ENCODE peak calls at places on chromosomes 4 and X, in six cellular contexts. N is OCI-LY7, E is A673, F is heart right ventricle, L is right lobe of liver, Q is MM.1S. O is an unnamed sample.

GRCh38 chrX:120463241-120463640 is 5.9 kb downstream of the LAMP2 start:
- DNase-seq in N (no peak), E (peak), F (no peak), L (no peak), Q (no peak), O (no peak)

GRCh38 chr4:48315728-48316630 is 25.4 kb upstream of the SLAIN2 start:
- DNase-seq in N (peak), E (peak), F (peak), L (no peak), Q (peak), O (no peak)

GRCh38 chr4:14841801-14842748 is 160.2 kb upstream of the CPEB2 start:
- DNase-seq in N (no peak), E (peak), F (peak), L (no peak), Q (no peak), O (peak)

GRCh38 chr4:74410741-74411140 is 34.2 kb upstream of the AREG start:
- DNase-seq in N (no peak), E (no peak), F (no peak), L (no peak), Q (no peak), O (no peak)

GRCh38 chr4:184448828-184449227 is 25.5 kb downstream of the IRF2 start:
- DNase-seq in N (no peak), E (peak), F (peak), L (peak), Q (peak), O (peak)

GRCh38 chrX:64204701-64205440 is 637 bp downstream of the AMER1 start:
- DNase-seq in N (peak), E (peak), F (no peak), L (peak), Q (peak), O (peak)

GRCh38 chr4:161792991-161793390 is 370.8 kb downstream of the FSTL5 start:
- DNase-seq in N (no peak), E (no peak), F (no peak), L (no peak), Q (no peak), O (no peak)

GRCh38 chr4:71066737-71067716 is 73.6 kb downstream of the DCK start:
- DNase-seq in N (no peak), E (no peak), F (no peak), L (no peak), Q (no peak), O (no peak)

GRCh38 chr4:40180356-40180755 is 16.5 kb upstream of the RHOH start:
- DNase-seq in N (no peak), E (peak), F (no peak), L (no peak), Q (no peak), O (no peak)

GRCh38 chr4:117770269-117771087 is 263.8 kb upstream of the NDST3 start:
- DNase-seq in N (no peak), E (no peak), F (no peak), L (peak), Q (no peak), O (no peak)

GRCh38 chrX:39753296-39753996 is 344.3 kb downstream of the BCOR start:
- DNase-seq in N (no peak), E (peak), F (no peak), L (no peak), Q (no peak), O (no peak)

GRCh38 chr4:148103647-148104355 is 338.4 kb downstream of the NR3C2 start:
- DNase-seq in N (no peak), E (no peak), F (no peak), L (no peak), Q (no peak), O (no peak)

GRCh38 chrX:78574306-78574705 is 84.8 kb downstream of the RTL3 start:
- DNase-seq in N (no peak), E (no peak), F (no peak), L (no peak), Q (no peak), O (no peak)

GRCh38 chr4:102715057-102715456 is 45.7 kb downstream of the MANBA start:
- DNase-seq in N (no peak), E (no peak), F (no peak), L (no peak), Q (no peak), O (no peak)

GRCh38 chr4:126954537-126955291 is 678.0 kb upstream of the INTU start:
- DNase-seq in N (no peak), E (no peak), F (no peak), L (no peak), Q (no peak), O (no peak)

GRCh38 chrX:139052461-139052860 is 340.9 kb upstream of the FGF13 start:
- DNase-seq in N (no peak), E (no peak), F (no peak), L (no peak), Q (no peak), O (no peak)

GRCh38 chrX:53435997-53436396 is 1.8 kb upstream of the HSD17B10 start:
- DNase-seq in N (peak), E (peak), F (peak), L (peak), Q (peak), O (peak)

GRCh38 chr4:17687237-17687857 is 72.9 kb downstream of the MED28 start:
- DNase-seq in N (no peak), E (no peak), F (no peak), L (no peak), Q (no peak), O (no peak)
- H3K4me3 ChIP-seq in N (no peak), E (no peak), F (no peak), L (no peak), Q (no peak), O (no peak)

DNA sequence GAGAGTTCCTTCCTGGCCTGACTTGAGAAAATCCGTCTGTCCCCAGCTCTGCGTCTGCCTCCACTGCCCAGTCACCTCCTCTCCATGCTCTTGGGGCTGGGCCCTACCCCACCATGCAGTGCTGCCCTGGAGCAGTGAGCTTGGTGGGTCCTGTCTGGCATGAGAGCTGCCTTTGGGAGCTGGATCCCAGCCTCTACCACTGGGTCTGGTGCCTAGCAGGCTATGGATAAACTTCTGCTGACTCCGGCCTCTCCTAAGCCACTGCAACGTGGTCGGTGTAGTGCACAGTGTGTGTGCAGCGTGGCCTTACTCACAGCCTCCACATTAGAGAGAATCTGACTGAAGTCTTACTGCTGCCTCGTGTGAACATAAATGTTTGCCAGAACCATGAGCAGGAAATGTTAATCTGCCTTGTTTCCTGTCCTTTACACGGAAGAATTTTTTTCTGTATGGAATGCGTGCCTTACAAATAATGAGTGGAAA is 47.6 kb downstream of the HTT start:
- DNase-seq in N (no peak), E (peak), F (no peak), L (no peak), Q (no peak), O (no peak)
- H3K27ac ChIP-seq in N (no peak), E (peak), F (peak), L (no peak), Q (no peak), O (peak)

DNA sequence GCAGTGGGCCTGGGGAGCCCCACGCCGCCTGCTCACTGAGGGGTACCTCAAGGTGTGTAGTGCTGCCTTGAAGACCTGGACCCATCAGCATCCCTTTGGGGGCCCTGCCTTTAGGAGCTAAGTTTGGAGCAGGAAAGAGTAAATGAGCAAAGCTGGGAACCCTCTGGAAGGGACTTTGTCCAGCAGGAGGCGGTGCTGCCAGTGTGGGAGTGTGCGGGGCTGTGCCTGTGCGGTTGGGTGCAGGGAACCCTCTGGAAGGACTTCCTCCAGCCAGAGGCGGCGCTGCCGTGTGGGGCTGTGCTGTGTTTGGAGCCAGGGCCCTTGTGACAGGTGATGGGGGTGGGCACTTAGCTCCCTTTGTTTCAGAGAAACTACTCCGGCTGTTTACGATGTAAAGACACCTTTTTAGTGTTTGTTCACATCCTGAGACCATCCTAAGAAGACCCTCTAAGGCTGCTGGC is 25.8 kb downstream of the RGS12 start:
- DNase-seq in N (no peak), E (peak), F (no peak), L (peak), Q (no peak), O (no peak)
- TF ChIP-seq CTCF in N (no peak), E (peak), F (no peak), L (no peak), Q (no peak), O (no peak)

DNA sequence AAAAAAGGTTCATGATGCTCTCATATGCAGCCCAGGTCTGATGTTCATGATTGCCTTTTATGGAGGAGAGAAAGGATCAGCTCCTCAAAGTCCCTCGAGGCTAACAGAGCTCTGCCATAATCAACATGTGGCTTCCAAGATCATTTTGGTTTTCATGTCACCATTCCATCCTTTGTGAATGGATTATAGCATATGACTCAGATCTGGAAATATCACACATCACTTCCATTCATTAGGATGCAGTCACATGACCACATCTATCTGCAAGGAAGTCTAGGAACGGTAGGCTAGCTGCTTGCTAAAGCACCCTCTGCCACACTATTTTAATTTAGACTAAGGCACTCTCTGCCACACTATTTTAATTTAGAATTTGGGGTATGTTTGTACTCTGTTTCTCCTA is 77.6 kb downstream of the COX18 start:
- DNase-seq in N (no peak), E (peak), F (no peak), L (no peak), Q (no peak), O (no peak)
- H3K4me3 ChIP-seq in N (no peak), E (no peak), F (no peak), L (no peak), Q (no peak), O (no peak)

GRCh38 chr4:68245594-68245993 is at the start of gene TMPRSS11B:
- DNase-seq in N (no peak), E (no peak), F (no peak), L (no peak), Q (no peak), O (no peak)
- H3K27ac ChIP-seq in N (no peak), E (no peak), F (no peak), L (no peak), Q (no peak), O (no peak)

GRCh38 chr4:134762053-134762452 is 560.5 kb upstream of the PABPC4L start:
- DNase-seq in N (peak), E (peak), F (no peak), L (no peak), Q (no peak), O (no peak)
- TF ChIP-seq CTCF in N (peak), E (peak), F (no peak), L (no peak), Q (peak), O (no peak)

GRCh38 chr4:152101546-152102183 is 340.9 kb upstream of the GATB start:
- DNase-seq in N (no peak), E (no peak), F (no peak), L (no peak), Q (no peak), O (no peak)

GRCh38 chr4:152103181-152103901 is 342.5 kb upstream of the GATB start:
- DNase-seq in N (no peak), E (no peak), F (no peak), L (no peak), Q (no peak), O (no peak)

GRCh38 chr4:152104286-152104685 is 343.5 kb upstream of the GATB start:
- DNase-seq in N (no peak), E (no peak), F (no peak), L (no peak), Q (no peak), O (no peak)

GRCh38 chr4:152100378-152101201 is 339.8 kb upstream of the GATB start:
- DNase-seq in N (peak), E (no peak), F (no peak), L (no peak), Q (no peak), O (no peak)

DNA sequence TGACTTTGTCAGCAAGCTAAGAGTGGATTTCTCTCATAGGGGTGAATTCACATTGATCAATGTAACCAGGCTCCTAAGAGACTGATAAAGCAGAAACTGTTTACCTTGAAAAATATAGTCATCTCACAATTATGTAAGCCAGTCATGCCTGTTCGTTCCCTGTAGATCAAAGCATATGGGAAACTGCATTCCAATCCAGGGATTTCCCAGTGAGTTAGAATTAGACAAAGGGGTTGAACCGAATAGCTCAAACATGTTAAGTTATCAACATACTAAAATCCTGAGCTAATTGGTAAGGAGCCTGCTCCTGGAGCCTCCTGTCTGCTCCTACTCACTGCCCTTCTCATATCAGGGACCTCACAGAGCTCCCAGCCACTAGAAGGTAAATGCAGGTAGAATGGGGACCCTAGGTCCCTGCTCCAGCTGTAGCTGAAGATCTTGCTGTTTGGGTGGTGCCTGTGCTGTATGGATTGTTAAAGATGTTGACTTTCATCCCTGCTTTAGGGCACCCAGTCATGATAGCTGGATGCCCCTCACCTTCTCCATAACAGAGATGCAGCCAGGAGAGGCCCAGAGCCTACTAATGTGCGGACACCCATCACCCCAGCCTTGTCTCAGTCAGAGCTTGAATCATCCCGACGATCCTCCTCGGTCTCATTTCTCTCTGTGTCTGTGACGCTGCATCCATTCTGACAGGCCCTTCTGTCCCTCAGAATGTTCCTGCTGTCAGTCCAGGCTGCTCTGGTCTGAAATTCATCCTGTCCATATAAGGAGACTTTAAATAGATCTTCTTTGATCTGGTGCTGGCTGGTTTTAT is 341.6 kb upstream of the GATB start:
- DNase-seq in N (no peak), E (no peak), F (no peak), L (no peak), Q (no peak), O (no peak)
- H3K4me3 ChIP-seq in N (no peak), E (no peak), F (no peak), L (no peak), Q (no peak), O (no peak)

DNA sequence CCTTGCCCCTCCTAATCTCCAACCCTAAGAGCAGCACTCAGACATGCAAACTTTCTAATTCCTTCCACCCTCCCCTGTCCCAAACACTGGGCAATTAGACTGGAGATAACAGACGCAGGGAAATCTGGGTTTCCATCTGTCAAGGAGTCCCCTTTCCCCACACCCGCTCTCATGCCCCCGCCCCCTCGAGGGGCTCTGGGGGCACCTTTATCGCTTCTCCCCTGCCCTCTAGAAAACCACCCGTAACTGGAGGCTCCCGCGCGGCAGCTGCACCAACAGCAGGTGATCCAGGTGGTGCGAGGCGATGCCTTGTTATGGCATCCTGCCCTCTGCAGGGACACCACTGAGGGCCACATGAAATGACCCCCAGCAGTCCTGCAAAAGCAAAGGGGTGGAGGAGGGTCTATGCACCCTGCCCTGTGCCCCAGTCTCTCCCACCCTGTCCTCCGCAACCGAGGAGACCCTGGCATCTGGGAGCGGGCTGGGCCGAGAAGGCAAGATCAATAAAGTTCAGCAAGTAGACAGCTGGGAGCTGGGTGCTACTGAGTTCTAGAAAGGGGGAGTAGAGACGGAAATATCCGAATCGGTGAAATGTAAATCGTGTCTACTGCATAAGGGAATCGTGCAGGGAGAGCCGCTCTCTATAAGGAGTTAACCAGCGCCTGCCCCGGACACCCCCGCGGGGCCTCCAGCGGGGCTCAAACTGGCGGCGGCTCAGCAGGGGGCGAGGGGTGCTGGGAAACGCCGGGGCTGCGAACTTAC is 1.6 kb downstream of the KCTD8 start:
- DNase-seq in N (no peak), E (no peak), F (no peak), L (no peak), Q (no peak), O (no peak)
- H3K27ac ChIP-seq in N (no peak), E (no peak), F (no peak), L (no peak), Q (no peak), O (no peak)

DNA sequence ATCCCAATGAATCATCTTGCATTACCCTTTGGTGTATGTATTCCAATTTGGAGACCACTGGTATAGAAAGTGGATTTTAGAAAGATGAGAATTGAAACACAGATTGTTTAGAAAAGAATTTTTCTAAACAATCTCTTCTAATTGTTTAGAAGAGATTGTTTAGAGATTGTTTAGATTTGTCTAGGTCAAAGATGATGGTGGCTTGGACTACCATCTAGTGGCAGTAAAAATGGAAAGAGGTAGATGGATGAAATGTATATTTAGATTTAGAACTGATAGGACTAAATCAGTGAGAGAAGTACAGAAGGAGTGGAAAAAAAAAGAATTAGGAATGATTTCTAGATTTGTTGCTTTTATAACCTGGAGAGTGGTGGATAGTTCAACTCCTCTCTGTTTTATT is 70.6 kb downstream of the ARSJ start:
- DNase-seq in N (peak), E (peak), F (no peak), L (no peak), Q (no peak), O (no peak)
- TF ChIP-seq CTCF in N (peak), E (peak), F (no peak), L (peak), Q (peak), O (no peak)

O was measured in lower lobe of right lung.